ENCODE peak calls at places on chromosomes 1 and 21, in five cellular contexts. B, M, L, R and I are unnamed samples.

GRCh38 chr1:64499966-64500365 is 30.0 kb downstream of the CACHD1 start:
- DNase-seq in B (peak; percentile 27), M (no peak), L (no peak), R (no peak), I (no peak)

GRCh38 chr1:7454052-7454815 is 316.9 kb upstream of the VAMP3 start:
- DNase-seq in B (peak; percentile 42), M (peak; percentile 16), L (no peak), R (peak; percentile 16), I (no peak)

GRCh38 chr1:75097686-75098085 is 36.5 kb upstream of the LHX8 start:
- DNase-seq in B (no peak), M (peak; percentile 24), L (no peak), R (no peak), I (no peak)

GRCh38 chr1:14698206-14698605 is 99.7 kb downstream of the KAZN start:
- DNase-seq in B (no peak), M (no peak), L (no peak), R (no peak), I (no peak)

GRCh38 chr1:84689514-84690396 is 506 bp downstream of the SSX2IP start:
- DNase-seq in B (no peak), M (peak; percentile 41), L (peak; percentile 74), R (peak; percentile 56), I (peak; percentile 86)

GRCh38 chr1:37151789-37152188 is 117.5 kb upstream of the GRIK3 start:
- DNase-seq in B (no peak), M (no peak), L (no peak), R (no peak), I (no peak)

GRCh38 chr1:54094001-54094729 is 40.8 kb downstream of the TCEANC2 start:
- DNase-seq in B (no peak), M (no peak), L (no peak), R (peak; percentile 41), I (no peak)

GRCh38 chr1:244083544-244083943 is 32.5 kb downstream of the ZBTB18 start:
- DNase-seq in B (no peak), M (no peak), L (no peak), R (no peak), I (no peak)

GRCh38 chr21:16323586-16323985 is 593.8 kb downstream of the USP25 start:
- DNase-seq in B (no peak), M (no peak), L (no peak), R (no peak), I (no peak)

GRCh38 chr1:70034403-70034802 is 171.0 kb downstream of the LRRC40 start:
- DNase-seq in B (peak; percentile 18), M (no peak), L (no peak), R (no peak), I (no peak)

GRCh38 chr21:42705746-42706374 is 52.4 kb downstream of the PDE9A start:
- DNase-seq in B (no peak), M (no peak), L (no peak), R (no peak), I (peak; percentile 76)

GRCh38 chr1:3174487-3175247 is 105.7 kb downstream of the PRDM16 start:
- DNase-seq in B (no peak), M (peak; percentile 68), L (peak; percentile 80), R (peak; percentile 38), I (peak; percentile 81)

GRCh38 chr21:33396966-33397365 is 6.2 kb upstream of the IFNGR2 start:
- DNase-seq in B (no peak), M (no peak), L (no peak), R (no peak), I (no peak)

GRCh38 chr1:33047839-33048305 is 11.2 kb upstream of the AK2 start:
- DNase-seq in B (no peak), M (no peak), L (no peak), R (no peak), I (no peak)

GRCh38 chr1:156750191-156750931 is 1.1 kb downstream of the HDGF start:
- DNase-seq in B (peak; percentile 45), M (no peak), L (no peak), R (peak; percentile 74), I (no peak)

GRCh38 chr1:188615321-188615720 is 1786.6 kb downstream of the PLA2G4A start:
- DNase-seq in B (no peak), M (no peak), L (no peak), R (no peak), I (no peak)

GRCh38 chr1:84348240-84348555 is 46.7 kb downstream of the SAMD13 start:
- DNase-seq in B (no peak), M (no peak), L (no peak), R (no peak), I (no peak)

GRCh38 chr1:236516929-236517704 is 6.7 kb upstream of the LGALS8 start:
- DNase-seq in B (no peak), M (no peak), L (no peak), R (no peak), I (no peak)

GRCh38 chr1:58929667-58930325 is 145.9 kb upstream of the JUN start:
- DNase-seq in B (peak; percentile 62), M (no peak), L (no peak), R (peak; percentile 86), I (no peak)

GRCh38 chr1:74517599-74518051 is 5.2 kb upstream of the LRRC53 start:
- DNase-seq in B (no peak), M (no peak), L (no peak), R (no peak), I (no peak)

GRCh38 chr1:35807614-35808375 is at the start of gene AGO4:
- DNase-seq in B (peak; percentile 86), M (peak; percentile 19), L (peak; percentile 86), R (peak; percentile 55), I (peak; percentile 74)

GRCh38 chr1:201946224-201946908 is at the start of gene LMOD1:
- DNase-seq in B (peak; percentile 63), M (peak; percentile 86), L (peak; percentile 86), R (peak; percentile 82), I (peak; percentile 99)

GRCh38 chr21:42162831-42163510 is 56.0 kb upstream of the ABCG1 start:
- DNase-seq in B (no peak), M (no peak), L (peak; percentile 31), R (no peak), I (no peak)

DNA sequence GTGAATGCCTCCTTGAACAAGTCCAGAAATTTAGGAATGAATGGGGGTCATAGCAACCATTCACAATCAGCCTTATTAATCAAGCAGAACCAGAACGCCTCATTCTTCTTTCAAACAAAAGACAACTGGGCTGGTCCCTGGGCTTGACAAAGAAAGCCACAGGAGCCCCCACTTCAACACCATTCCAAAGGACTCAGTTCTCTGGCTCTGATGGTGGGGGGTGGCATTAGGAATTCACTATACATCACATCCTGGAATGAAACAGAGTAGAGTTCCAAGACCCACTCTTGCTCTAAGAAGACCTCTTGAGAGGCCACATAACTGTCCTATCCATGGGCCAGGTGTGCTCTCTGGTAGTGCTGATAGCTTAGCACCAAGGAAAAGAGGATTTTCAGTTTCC is 186.6 kb upstream of the ST6GALNAC5 start:
- DNase-seq in B (no peak), M (no peak), L (no peak), R (no peak), I (no peak)
- H3K9me3 ChIP-seq in B (no peaks in the 10 kb centered on the region), M (no peaks in the 10 kb centered on the region), L (no peaks in the 10 kb centered on the region), R (no peaks in the 10 kb centered on the region), I (no peaks in the 10 kb centered on the region)

GRCh38 chr1:203671808-203672207 is 45.2 kb downstream of the ATP2B4 start:
- DNase-seq in B (no peak), M (no peak), L (no peak), R (no peak), I (peak; percentile 76)
- H3K4me1 ChIP-seq in B (peaks cover 22% of the 10 kb centered on the region), M (peaks cover 4% of the 10 kb centered on the region), L (peaks cover 73% of the 10 kb centered on the region), R (peaks cover 93% of the 10 kb centered on the region), I (peaks cover 98% of the 10 kb centered on the region)

GRCh38 chr21:37868896-37869295 is 47.4 kb downstream of the KCNJ6 start:
- DNase-seq in B (no peak), M (no peak), L (no peak), R (no peak), I (no peak)

GRCh38 chr21:37868446-37868845 is 47.8 kb downstream of the KCNJ6 start:
- DNase-seq in B (no peak), M (no peak), L (no peak), R (no peak), I (no peak)

GRCh38 chr21:37871121-37871862 is 45.0 kb downstream of the KCNJ6 start:
- DNase-seq in B (no peak), M (no peak), L (no peak), R (no peak), I (no peak)

GRCh38 chr21:37870229-37870628 is 46.0 kb downstream of the KCNJ6 start:
- DNase-seq in B (no peak), M (no peak), L (no peak), R (no peak), I (no peak)

DNA sequence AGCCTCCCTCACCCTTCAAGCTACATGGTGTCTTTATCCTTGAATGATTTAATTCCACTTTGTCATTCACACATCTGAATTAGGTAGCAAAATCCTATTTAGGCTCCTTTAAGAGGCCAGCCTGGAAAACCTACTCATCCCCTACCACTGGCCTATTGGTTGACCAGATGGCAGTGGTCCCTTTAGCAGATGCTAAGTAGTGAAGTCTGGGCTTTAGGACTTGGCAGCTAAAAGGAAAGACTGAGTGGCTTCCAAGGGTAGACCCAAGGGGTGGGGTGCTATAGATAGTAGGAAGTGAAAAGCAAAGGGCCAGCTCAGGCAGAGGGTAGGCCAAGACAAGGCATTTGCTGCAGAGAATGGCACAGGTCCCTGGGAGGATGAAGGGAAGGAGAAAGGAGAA is 46.6 kb downstream of the KCNJ6 start:
- DNase-seq in B (no peak), M (no peak), L (no peak), R (no peak), I (no peak)
- TF ChIP-seq POLR2A in B (no peak), M (no peak), L (no peak), R (no peak), I (no peak)

GRCh38 chr1:214510477-214510876 is 40.9 kb downstream of the PTPN14 start:
- DNase-seq in B (no peak), M (no peak), L (no peak), R (no peak), I (no peak)
- H3K9me3 ChIP-seq in B (no peaks in the 10 kb centered on the region), M (no peaks in the 10 kb centered on the region), L (no peaks in the 10 kb centered on the region), R (no peaks in the 10 kb centered on the region), I (no peaks in the 10 kb centered on the region)

GRCh38 chr1:177243773-177244172 is 73.0 kb downstream of the BRINP2 start:
- DNase-seq in B (no peak), M (no peak), L (no peak), R (no peak), I (no peak)
- H3K4me1 ChIP-seq in B (no peaks in the 10 kb centered on the region), M (no peaks in the 10 kb centered on the region), L (no peaks in the 10 kb centered on the region), R (peaks cover 5% of the 10 kb centered on the region), I (no peaks in the 10 kb centered on the region)

DNA sequence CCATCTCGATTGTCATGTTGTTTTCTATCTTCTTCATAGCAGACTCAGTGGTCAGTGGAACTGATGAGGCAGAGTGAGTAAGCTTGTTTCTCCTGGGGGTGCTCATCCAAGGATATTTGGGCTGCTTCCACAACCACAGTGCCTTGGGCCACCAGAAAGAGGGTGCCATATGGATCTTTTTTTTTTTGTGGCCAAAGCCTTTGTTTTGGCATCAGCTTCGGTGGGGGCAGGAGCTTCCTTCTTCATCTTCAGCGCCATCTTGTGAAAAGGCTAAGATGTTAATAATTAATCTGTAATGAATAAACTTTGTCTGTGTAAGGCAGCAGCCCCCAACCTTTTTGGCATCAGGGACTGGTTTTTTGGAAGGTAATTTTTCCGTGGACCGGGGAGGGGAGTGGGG is 6.6 kb upstream of the PLPP3 start:
- DNase-seq in B (no peak), M (no peak), L (no peak), R (no peak), I (no peak)
- TF ChIP-seq POLR2A in B (no peak), M (no peak), L (no peak), R (no peak), I (no peak)